ENCODE peak calls at places on chromosomes 6 and 20, in ten cellular contexts. One of them, this sample, is unnamed.
A peak's percentile ranks its signal among the peaks of the same experiment; 100 is the strongest.

GRCh38 chr6:91043751-91044150 is 456.9 kb upstream of the MAP3K7 start:
- DNase-seq in breast epithelium: no peak
- DNase-seq in testis: no peak
- DNase-seq in colonic mucosa: no peak
- DNase-seq in left lung: no peak
- DNase-seq in PC-9: no peak
- DNase-seq in right atrium auricular region: no peak
- DNase-seq in transverse colon: no peak
- DNase-seq in CD8-positive, alpha-beta T cell: no peak
- DNase-seq in suprapubic skin: no peak
- DNase-seq in this sample: no peak

GRCh38 chr20:40497781-40498691 is 191.0 kb downstream of the MAFB start:
- DNase-seq in right atrium auricular region: peak; percentile 81
- DNase-seq in left lung: peak; percentile 76
- DNase-seq in suprapubic skin: peak; percentile 75
- DNase-seq in CD8-positive, alpha-beta T cell: no peak
- DNase-seq in breast epithelium: no peak
- DNase-seq in testis: peak; percentile 24
- DNase-seq in colonic mucosa: no peak
- DNase-seq in PC-9: no peak
- DNase-seq in transverse colon: peak; percentile 10
- DNase-seq in this sample: no peak

GRCh38 chr6:151263967-151264366 is 24.2 kb downstream of the AKAP12 start:
- DNase-seq in breast epithelium: no peak
- DNase-seq in right atrium auricular region: peak; percentile 77
- DNase-seq in left lung: peak; percentile 46
- DNase-seq in CD8-positive, alpha-beta T cell: no peak
- DNase-seq in suprapubic skin: no peak
- DNase-seq in PC-9: no peak
- DNase-seq in transverse colon: no peak
- DNase-seq in testis: peak; percentile 78
- DNase-seq in colonic mucosa: no peak
- DNase-seq in this sample: no peak

GRCh38 chr6:11589261-11589660 is 51.7 kb downstream of the TMEM170B start:
- DNase-seq in suprapubic skin: no peak
- DNase-seq in colonic mucosa: no peak
- DNase-seq in right atrium auricular region: peak; percentile 23
- DNase-seq in PC-9: no peak
- DNase-seq in transverse colon: no peak
- DNase-seq in testis: no peak
- DNase-seq in left lung: no peak
- DNase-seq in breast epithelium: no peak
- DNase-seq in CD8-positive, alpha-beta T cell: no peak
- DNase-seq in this sample: no peak

GRCh38 chr20:57313951-57314350 is 15.7 kb upstream of the SPO11 start:
- DNase-seq in PC-9: no peak
- DNase-seq in suprapubic skin: no peak
- DNase-seq in breast epithelium: no peak
- DNase-seq in transverse colon: no peak
- DNase-seq in CD8-positive, alpha-beta T cell: no peak
- DNase-seq in left lung: no peak
- DNase-seq in colonic mucosa: no peak
- DNase-seq in testis: no peak
- DNase-seq in right atrium auricular region: no peak
- DNase-seq in this sample: no peak

GRCh38 chr6:24357336-24358218 is at the start of gene DCDC2:
- DNase-seq in testis: peak; percentile 64
- DNase-seq in breast epithelium: peak; percentile 84
- DNase-seq in suprapubic skin: peak; percentile 71
- DNase-seq in right atrium auricular region: no peak
- DNase-seq in left lung: peak; percentile 89
- DNase-seq in colonic mucosa: peak; percentile 90
- DNase-seq in PC-9: peak; percentile 83
- DNase-seq in transverse colon: peak; percentile 83
- DNase-seq in CD8-positive, alpha-beta T cell: peak; percentile 17
- DNase-seq in this sample: no peak

GRCh38 chr6:33591633-33592032 is 11.6 kb upstream of the BAK1 start:
- DNase-seq in testis: no peak
- DNase-seq in transverse colon: no peak
- DNase-seq in PC-9: no peak
- DNase-seq in right atrium auricular region: no peak
- DNase-seq in breast epithelium: no peak
- DNase-seq in left lung: no peak
- DNase-seq in CD8-positive, alpha-beta T cell: no peak
- DNase-seq in colonic mucosa: no peak
- DNase-seq in suprapubic skin: no peak
- DNase-seq in this sample: no peak

GRCh38 chr6:107460074-107460631 is 789 bp upstream of the PDSS2 start:
- DNase-seq in CD8-positive, alpha-beta T cell: no peak
- DNase-seq in breast epithelium: no peak
- DNase-seq in right atrium auricular region: no peak
- DNase-seq in colonic mucosa: no peak
- DNase-seq in left lung: no peak
- DNase-seq in testis: no peak
- DNase-seq in suprapubic skin: no peak
- DNase-seq in PC-9: no peak
- DNase-seq in transverse colon: no peak
- DNase-seq in this sample: no peak

DNA sequence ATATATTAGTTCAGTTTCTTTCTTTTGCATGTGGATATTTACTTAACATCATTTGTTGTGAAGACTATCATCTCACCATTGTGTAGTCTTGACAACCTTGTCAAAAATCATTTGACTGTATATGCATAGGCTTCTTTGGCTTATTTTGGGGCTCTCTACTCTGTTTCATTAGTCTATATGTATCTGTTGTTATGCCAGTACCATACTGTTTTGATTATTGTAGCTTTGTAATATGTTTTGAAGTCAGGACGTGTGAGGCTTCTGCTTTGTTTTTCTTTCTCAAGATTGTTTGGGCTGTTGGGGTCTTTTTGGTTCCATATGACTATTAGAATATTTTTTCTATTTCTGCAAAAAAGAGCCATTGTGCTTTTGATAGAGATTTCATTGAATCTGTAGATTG is 288.2 kb upstream of the RNF217 start:
- DNase-seq in transverse colon: no peak
- DNase-seq in left lung: no peak
- DNase-seq in testis: no peak
- DNase-seq in right atrium auricular region: no peak
- DNase-seq in breast epithelium: no peak
- DNase-seq in suprapubic skin: no peak
- DNase-seq in PC-9: no peak
- DNase-seq in colonic mucosa: no peak
- DNase-seq in CD8-positive, alpha-beta T cell: no peak
- DNase-seq in this sample: no peak
- H3K9me3 ChIP-seq in transverse colon: peaks cover 30% of the 10 kb centered on the region
- H3K9me3 ChIP-seq in left lung: peaks cover 54% of the 10 kb centered on the region
- H3K9me3 ChIP-seq in testis: no peaks in the 10 kb centered on the region
- H3K9me3 ChIP-seq in right atrium auricular region: no peaks in the 10 kb centered on the region
- H3K9me3 ChIP-seq in breast epithelium: peaks cover 14% of the 10 kb centered on the region
- H3K9me3 ChIP-seq in suprapubic skin: no peaks in the 10 kb centered on the region
- H3K9me3 ChIP-seq in PC-9: no peaks in the 10 kb centered on the region
- H3K9me3 ChIP-seq in colonic mucosa: no peaks in the 10 kb centered on the region
- H3K9me3 ChIP-seq in CD8-positive, alpha-beta T cell: no peaks in the 10 kb centered on the region
- H3K9me3 ChIP-seq in this sample: peaks cover 32% of the 10 kb centered on the region

DNA sequence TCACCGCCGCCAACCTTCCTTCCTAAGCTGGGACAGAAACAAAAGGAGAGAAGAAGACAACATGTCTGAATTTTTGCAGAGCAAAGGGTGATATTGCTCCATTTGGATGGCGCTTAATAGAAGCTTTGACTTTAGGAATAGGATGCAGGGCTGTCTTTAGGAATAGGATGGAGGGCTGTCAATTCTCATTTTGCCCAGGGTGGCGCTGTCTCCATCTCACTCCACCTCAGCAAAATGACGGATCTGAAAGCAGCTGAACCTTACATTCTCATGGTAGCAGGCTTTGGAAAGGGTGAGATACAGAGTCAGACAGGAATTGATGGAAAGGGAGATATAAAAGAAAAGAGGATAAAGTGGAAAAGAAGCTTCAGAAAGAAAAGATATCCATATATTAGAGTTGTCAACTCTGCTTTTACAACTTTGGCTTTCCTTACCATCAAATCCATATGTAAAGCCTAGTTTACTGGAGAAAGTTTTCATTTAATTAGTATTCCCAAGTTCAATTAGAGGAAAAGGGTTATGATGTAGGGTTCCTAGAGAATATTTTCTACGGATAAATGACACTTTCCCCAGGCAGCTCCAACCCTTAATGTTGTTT is 2.4 kb downstream of the MTCL3 start:
- DNase-seq in CD8-positive, alpha-beta T cell: no peak
- DNase-seq in transverse colon: peak; percentile 20
- DNase-seq in left lung: no peak
- DNase-seq in breast epithelium: no peak
- DNase-seq in PC-9: peak; percentile 16
- DNase-seq in testis: peak; percentile 70
- DNase-seq in colonic mucosa: peak; percentile 20
- DNase-seq in right atrium auricular region: no peak
- DNase-seq in suprapubic skin: no peak
- DNase-seq in this sample: no peak
- H3K4me3 ChIP-seq in CD8-positive, alpha-beta T cell: peak overlapping the region; percentile 65
- H3K4me3 ChIP-seq in transverse colon: peak overlapping the region; percentile 46
- H3K4me3 ChIP-seq in left lung: peak overlapping the region; percentile 61
- H3K4me3 ChIP-seq in breast epithelium: peak overlapping the region; percentile 62
- H3K4me3 ChIP-seq in PC-9: peak overlapping the region; percentile 70
- H3K4me3 ChIP-seq in testis: no peak overlapping the region
- H3K4me3 ChIP-seq in colonic mucosa: peak overlapping the region; percentile 56
- H3K4me3 ChIP-seq in right atrium auricular region: peak overlapping the region; percentile 64
- H3K4me3 ChIP-seq in suprapubic skin: peak overlapping the region; percentile 67
- H3K4me3 ChIP-seq in this sample: peak overlapping the region; percentile 80

DNA sequence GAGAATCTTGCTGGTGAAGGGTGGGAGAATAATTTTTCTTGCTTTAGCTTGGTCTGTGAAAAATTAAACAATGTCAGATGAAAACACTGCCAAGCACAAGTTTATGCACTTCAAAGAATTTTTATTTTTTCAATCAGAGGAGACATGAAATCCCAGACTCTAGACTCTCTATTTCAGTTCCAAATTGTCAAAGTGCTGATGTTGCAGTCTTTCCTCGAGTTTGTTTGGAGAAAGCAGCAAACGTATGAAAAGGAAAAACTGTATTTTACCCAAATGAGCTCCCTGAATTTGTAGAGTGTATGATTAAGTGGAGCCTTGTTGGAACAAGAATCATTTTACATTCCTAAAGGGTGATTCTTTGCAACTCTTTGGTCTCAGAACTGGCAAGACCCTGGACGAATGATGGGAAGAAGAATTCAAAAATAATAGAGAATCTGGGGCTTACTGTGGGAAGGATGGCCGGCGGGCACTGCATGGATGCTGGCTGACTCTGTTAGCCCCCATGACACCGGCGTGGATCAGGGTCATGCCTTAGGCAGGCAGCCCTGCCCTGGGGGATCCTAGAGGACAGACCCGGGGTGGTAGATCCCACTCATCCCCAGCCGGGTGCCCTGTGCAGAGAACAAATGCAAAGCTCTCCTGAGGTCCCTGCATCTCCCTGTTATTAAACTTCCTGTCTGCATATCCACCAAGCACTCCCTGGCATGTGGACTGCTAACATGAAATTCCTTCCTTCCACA is 207.4 kb downstream of the FNDC1 start:
- DNase-seq in suprapubic skin: no peak
- DNase-seq in colonic mucosa: no peak
- DNase-seq in transverse colon: no peak
- DNase-seq in PC-9: no peak
- DNase-seq in breast epithelium: no peak
- DNase-seq in testis: no peak
- DNase-seq in CD8-positive, alpha-beta T cell: no peak
- DNase-seq in left lung: no peak
- DNase-seq in right atrium auricular region: no peak
- DNase-seq in this sample: no peak
- H3K9me3 ChIP-seq in suprapubic skin: no peaks in the 10 kb centered on the region
- H3K9me3 ChIP-seq in colonic mucosa: no peaks in the 10 kb centered on the region
- H3K9me3 ChIP-seq in transverse colon: no peaks in the 10 kb centered on the region
- H3K9me3 ChIP-seq in PC-9: no peaks in the 10 kb centered on the region
- H3K9me3 ChIP-seq in breast epithelium: no peaks in the 10 kb centered on the region
- H3K9me3 ChIP-seq in testis: no peaks in the 10 kb centered on the region
- H3K9me3 ChIP-seq in CD8-positive, alpha-beta T cell: no peaks in the 10 kb centered on the region
- H3K9me3 ChIP-seq in left lung: no peaks in the 10 kb centered on the region
- H3K9me3 ChIP-seq in right atrium auricular region: no peaks in the 10 kb centered on the region
- H3K9me3 ChIP-seq in this sample: no peaks in the 10 kb centered on the region

GRCh38 chr20:60062431-60063336 is 104.5 kb downstream of the CDH26 start:
- DNase-seq in colonic mucosa: no peak
- DNase-seq in breast epithelium: no peak
- DNase-seq in CD8-positive, alpha-beta T cell: no peak
- DNase-seq in suprapubic skin: no peak
- DNase-seq in left lung: no peak
- DNase-seq in testis: peak; percentile 45
- DNase-seq in right atrium auricular region: no peak
- DNase-seq in PC-9: no peak
- DNase-seq in transverse colon: no peak
- DNase-seq in this sample: no peak
- H3K4me3 ChIP-seq in colonic mucosa: no peak overlapping the region
- H3K4me3 ChIP-seq in breast epithelium: no peak overlapping the region
- H3K4me3 ChIP-seq in CD8-positive, alpha-beta T cell: no peak overlapping the region
- H3K4me3 ChIP-seq in suprapubic skin: no peak overlapping the region
- H3K4me3 ChIP-seq in left lung: no peak overlapping the region
- H3K4me3 ChIP-seq in testis: no peak overlapping the region
- H3K4me3 ChIP-seq in right atrium auricular region: no peak overlapping the region
- H3K4me3 ChIP-seq in PC-9: no peak overlapping the region
- H3K4me3 ChIP-seq in transverse colon: no peak overlapping the region
- H3K4me3 ChIP-seq in this sample: no peak overlapping the region

DNA sequence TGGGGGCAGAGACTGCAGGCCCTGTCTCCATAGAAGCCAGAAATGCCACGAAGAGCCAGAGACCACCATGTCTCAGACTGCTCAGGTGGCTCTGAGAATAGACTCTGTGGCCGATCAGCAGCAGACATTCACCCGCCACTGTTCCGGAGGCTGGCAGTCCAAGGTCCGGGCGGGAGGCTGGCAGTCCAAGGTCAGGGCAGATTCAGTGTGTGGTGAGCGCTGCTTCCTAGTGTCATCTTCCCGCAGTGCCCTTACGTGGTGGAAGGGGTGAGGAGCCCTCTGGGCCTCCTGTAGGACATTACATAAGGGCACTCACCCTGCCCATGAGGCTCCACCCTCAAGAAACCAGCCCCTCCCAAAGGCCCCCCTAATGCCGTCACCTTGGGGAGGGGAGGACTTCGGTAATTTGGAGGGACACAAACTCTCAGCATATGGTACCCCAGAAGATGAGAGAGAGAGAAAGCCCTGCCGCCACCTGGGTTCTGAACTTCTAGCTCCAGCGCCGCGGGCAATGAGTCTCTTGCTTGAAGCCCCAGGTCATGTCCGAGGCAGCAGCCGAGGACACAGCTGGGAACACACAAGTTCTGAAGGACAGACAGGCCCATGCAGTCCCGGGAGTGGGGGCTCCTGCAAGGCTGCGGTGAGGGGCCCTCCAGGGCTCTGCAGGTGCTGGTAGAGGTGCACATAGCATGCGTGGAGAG is 36.4 kb downstream of the DACT2 start:
- DNase-seq in right atrium auricular region: no peak
- DNase-seq in PC-9: no peak
- DNase-seq in breast epithelium: no peak
- DNase-seq in left lung: no peak
- DNase-seq in testis: peak; percentile 31
- DNase-seq in suprapubic skin: no peak
- DNase-seq in CD8-positive, alpha-beta T cell: no peak
- DNase-seq in colonic mucosa: no peak
- DNase-seq in transverse colon: no peak
- DNase-seq in this sample: no peak
- H3K9me3 ChIP-seq in right atrium auricular region: no peaks in the 10 kb centered on the region
- H3K9me3 ChIP-seq in PC-9: no peaks in the 10 kb centered on the region
- H3K9me3 ChIP-seq in breast epithelium: no peaks in the 10 kb centered on the region
- H3K9me3 ChIP-seq in left lung: no peaks in the 10 kb centered on the region
- H3K9me3 ChIP-seq in testis: no peaks in the 10 kb centered on the region
- H3K9me3 ChIP-seq in suprapubic skin: no peaks in the 10 kb centered on the region
- H3K9me3 ChIP-seq in CD8-positive, alpha-beta T cell: no peaks in the 10 kb centered on the region
- H3K9me3 ChIP-seq in colonic mucosa: no peaks in the 10 kb centered on the region
- H3K9me3 ChIP-seq in transverse colon: no peaks in the 10 kb centered on the region
- H3K9me3 ChIP-seq in this sample: no peaks in the 10 kb centered on the region

This sample was measured in esophagus muscularis mucosa.